ENCODE peak calls at places on chromosomes 6 and 20, in six cellular contexts. K, T, B, R, S and A are unnamed samples.

GRCh38 chr6:147910254-147910653 is 401.8 kb downstream of the SAMD5 start:
- DNase-seq in K (no peak), T (no peak), B (no peak), R (no peak), S (no peak), A (no peak)

GRCh38 chr6:617485-618100 is 39.3 kb downstream of the HUS1B start:
- DNase-seq in K (no peak), T (no peak), B (no peak), R (no peak), S (peak), A (peak)

GRCh38 chr20:54343073-54343472 is 132.3 kb upstream of the DOK5 start:
- DNase-seq in K (no peak), T (no peak), B (no peak), R (no peak), S (no peak), A (no peak)

GRCh38 chr20:36975085-36975829 is 23.7 kb upstream of the SAMHD1 start:
- DNase-seq in K (no peak), T (no peak), B (no peak), R (no peak), S (no peak), A (no peak)

GRCh38 chr6:116737004-116737403 is 28.5 kb downstream of the FAM162B start:
- DNase-seq in K (no peak), T (no peak), B (no peak), R (no peak), S (no peak), A (no peak)

GRCh38 chr6:168686339-168686738 is 245.4 kb downstream of the SMOC2 start:
- DNase-seq in K (no peak), T (no peak), B (no peak), R (no peak), S (no peak), A (no peak)

GRCh38 chr6:1336246-1336843 is 24.4 kb downstream of the FOXQ1 start:
- DNase-seq in K (no peak), T (no peak), B (peak), R (peak), S (no peak), A (peak)

GRCh38 chr6:45930419-45931059 is 85.1 kb downstream of the CLIC5 start:
- DNase-seq in K (no peak), T (peak), B (peak), R (peak), S (peak), A (peak)

GRCh38 chr20:64212750-64213149 is 42.8 kb upstream of the PCMTD2 start:
- DNase-seq in K (no peak), T (no peak), B (no peak), R (no peak), S (no peak), A (no peak)

GRCh38 chr20:11457476-11457875 is 460.2 kb upstream of the BTBD3 start:
- DNase-seq in K (no peak), T (no peak), B (no peak), R (no peak), S (no peak), A (no peak)
- TF ChIP-seq JUND in K (no peak), T (no peak), B (no peak), R (no peak), S (no peak), A (no peak)

DNA sequence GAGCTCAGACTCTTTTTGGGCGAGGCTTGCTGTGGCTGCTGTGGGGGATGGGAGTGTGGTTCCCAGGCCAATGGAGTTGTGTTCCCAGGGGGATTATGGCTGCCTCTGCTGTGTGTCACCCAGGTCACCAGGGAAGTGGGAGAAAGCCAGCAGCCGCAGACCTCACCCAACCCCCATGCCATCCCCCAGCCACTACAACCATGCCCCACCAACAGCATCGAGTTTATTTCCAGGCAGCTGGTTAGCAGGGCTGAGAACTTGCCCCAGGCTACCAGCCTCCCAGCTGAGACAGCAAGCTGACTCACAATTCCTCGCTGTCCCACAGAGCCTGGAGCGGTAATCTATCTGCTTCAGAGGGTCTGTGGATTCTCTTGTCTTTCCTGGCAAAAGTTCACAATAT is 331.7 kb downstream of the FRK start:
- DNase-seq in K (no peak), T (no peak), B (no peak), R (no peak), S (no peak), A (no peak)
- TF ChIP-seq JUND in K (no peak), T (no peak), B (no peak), R (no peak), S (no peak), A (no peak)

GRCh38 chr6:3423439-3424184 is 33.2 kb downstream of the SLC22A23 start:
- DNase-seq in K (no peak), T (no peak), B (no peak), R (no peak), S (no peak), A (no peak)
- TF ChIP-seq JUND in K (no peak), T (no peak), B (no peak), R (no peak), S (no peak), A (no peak)

DNA sequence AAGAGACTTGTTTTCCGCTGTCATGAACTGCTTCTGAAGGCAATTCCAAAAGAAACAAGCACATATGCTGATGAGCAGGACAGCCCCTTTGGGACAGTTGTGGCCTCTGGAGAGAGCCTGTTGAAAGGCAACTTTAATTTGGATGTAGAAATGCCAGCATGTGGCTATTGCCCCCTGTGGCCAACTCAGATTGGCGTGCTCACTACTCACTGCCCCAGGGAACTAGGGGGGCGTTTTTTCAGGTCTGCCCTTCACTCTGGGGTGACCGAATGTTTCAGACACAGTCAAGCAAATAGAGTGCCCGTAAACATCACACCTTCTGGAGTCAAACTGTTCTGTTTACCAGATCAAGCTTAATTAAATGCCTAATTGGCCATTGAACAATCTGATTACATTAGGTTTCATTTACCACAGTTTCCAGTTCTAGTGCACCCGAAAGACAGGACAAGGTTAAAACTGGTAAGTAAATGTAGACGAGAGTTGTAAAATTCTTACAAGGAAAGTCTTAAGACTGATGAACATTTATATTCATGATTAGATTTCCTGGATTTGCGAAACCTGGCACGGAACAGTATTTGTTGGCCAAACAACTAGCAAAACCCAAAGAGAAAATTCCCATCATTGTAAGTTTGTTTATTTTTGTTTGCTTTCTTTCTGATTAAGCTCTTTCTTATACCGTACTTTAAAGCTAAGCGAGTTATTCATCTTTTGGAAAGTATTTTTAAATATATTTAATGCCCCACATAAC is 75.9 kb upstream of the SYNJ2 start:
- DNase-seq in K (no peak), T (peak), B (no peak), R (no peak), S (no peak), A (peak)
- TF ChIP-seq JUND in K (no peak), T (no peak), B (no peak), R (no peak), S (no peak), A (no peak)